ENCODE peak calls at places on chromosomes 16 and 17, in ten cellular contexts. Y is K562; N is heart left ventricle; I is PC-3; V is mesendoderm; A is CD8-positive, alpha-beta memory T cell; Z is vagina; L is H1; X is cardiac muscle cell; T is effector memory CD4-positive, alpha-beta T cell. M is an unnamed sample. For H3K4me1 and H3K36me3, the result is how much of the 10 kb centered on the place peaks cover.

GRCh38 chr17:70945386-70945785 is 776.1 kb downstream of the KCNJ2 start:
- DNase-seq in Y (no peak), N (no peak), I (no peak), V (peak), A (no peak), Z (no peak), L (no peak), X (peak), T (no peak), M (peak)

GRCh38 chr17:17109231-17109630 is 67.0 kb downstream of the MPRIP start:
- DNase-seq in Y (no peak), N (no peak), I (no peak), V (no peak), A (no peak), Z (no peak), L (no peak), X (no peak), T (no peak), M (no peak)

GRCh38 chr17:34758747-34759146 is 179.4 kb downstream of the TMEM132E start:
- DNase-seq in Y (no peak), N (no peak), I (no peak), V (no peak), A (no peak), Z (no peak), L (no peak), X (no peak), T (no peak), M (no peak)

GRCh38 chr17:42287305-42288077 is 807 bp upstream of the STAT5A start:
- DNase-seq in Y (peak), N (no peak), I (no peak), V (no peak), A (peak), Z (peak), L (no peak), X (no peak), T (no peak), M (no peak)

GRCh38 chr16:16045879-16046278 is 96.5 kb downstream of the ABCC1 start:
- DNase-seq in Y (no peak), N (no peak), I (no peak), V (no peak), A (no peak), Z (no peak), L (no peak), X (peak), T (no peak), M (no peak)

GRCh38 chr16:11682655-11683096 is 14.4 kb downstream of the SNN start:
- DNase-seq in Y (no peak), N (no peak), I (no peak), V (no peak), A (no peak), Z (no peak), L (no peak), X (no peak), T (no peak), M (no peak)

GRCh38 chr17:3924421-3925350 is 8.4 kb upstream of the P2RX1 start:
- DNase-seq in Y (no peak), N (peak), I (no peak), V (no peak), A (no peak), Z (no peak), L (no peak), X (no peak), T (no peak), M (no peak)

GRCh38 chr17:1882836-1883235 is 53.0 kb downstream of the RPA1 start:
- DNase-seq in Y (peak), N (no peak), I (peak), V (peak), A (peak), Z (no peak), L (no peak), X (peak), T (no peak), M (no peak)

GRCh38 chr17:12794919-12795517 is 5.7 kb downstream of the ARHGAP44 start:
- DNase-seq in Y (no peak), N (no peak), I (no peak), V (no peak), A (no peak), Z (no peak), L (no peak), X (peak), T (no peak), M (no peak)

GRCh38 chr16:68084504-68085258 is 489 bp upstream of the NFATC3 start:
- DNase-seq in Y (peak), N (peak), I (no peak), V (peak), A (peak), Z (peak), L (peak), X (peak), T (peak), M (peak)

GRCh38 chr16:90020838-90021382 is 1.7 kb upstream of the DBNDD1 start:
- DNase-seq in Y (no peak), N (no peak), I (peak), V (peak), A (no peak), Z (no peak), L (no peak), X (peak), T (no peak), M (no peak)

GRCh38 chr17:6714315-6714874 is 1.2 kb upstream of the SLC13A5 start:
- DNase-seq in Y (no peak), N (no peak), I (no peak), V (no peak), A (no peak), Z (no peak), L (no peak), X (no peak), T (no peak), M (no peak)

GRCh38 chr17:44360826-44361225 is 2.8 kb downstream of the FAM171A2 start:
- DNase-seq in Y (peak), N (peak), I (no peak), V (peak), A (no peak), Z (no peak), L (no peak), X (peak), T (no peak), M (no peak)

GRCh38 chr16:66898207-66898606 is 17.9 kb downstream of the PDP2 start:
- DNase-seq in Y (no peak), N (peak), I (no peak), V (no peak), A (no peak), Z (no peak), L (no peak), X (no peak), T (no peak), M (no peak)

GRCh38 chr16:24273511-24273910 is 17.4 kb downstream of the CACNG3 start:
- DNase-seq in Y (no peak), N (no peak), I (peak), V (no peak), A (no peak), Z (no peak), L (no peak), X (no peak), T (no peak), M (no peak)

GRCh38 chr17:11372692-11373091 is 131.7 kb downstream of the SHISA6 start:
- DNase-seq in Y (no peak), N (no peak), I (no peak), V (no peak), A (no peak), Z (no peak), L (no peak), X (no peak), T (no peak), M (no peak)

GRCh38 chr16:25735645-25736044 is 43.9 kb downstream of the HS3ST4 start:
- DNase-seq in Y (peak), N (no peak), I (no peak), V (peak), A (no peak), Z (no peak), L (no peak), X (no peak), T (no peak), M (no peak)

GRCh38 chr17:19719365-19720209 is 3.2 kb upstream of the SLC47A2 start:
- DNase-seq in Y (no peak), N (no peak), I (peak), V (peak), A (no peak), Z (peak), L (no peak), X (no peak), T (no peak), M (no peak)

GRCh38 chr17:47315451-47316266 is 8.1 kb upstream of the EFCAB13 start:
- DNase-seq in Y (peak), N (no peak), I (peak), V (peak), A (peak), Z (no peak), L (no peak), X (peak), T (no peak), M (no peak)

GRCh38 chr17:31291820-31292219 is 5.2 kb downstream of the OMG start:
- DNase-seq in Y (no peak), N (no peak), I (no peak), V (no peak), A (no peak), Z (no peak), L (no peak), X (no peak), T (no peak), M (no peak)

GRCh38 chr16:49464877-49465504 is 91.4 kb downstream of the C16orf78 start:
- DNase-seq in Y (peak), N (no peak), I (no peak), V (peak), A (no peak), Z (peak), L (no peak), X (peak), T (no peak), M (no peak)

GRCh38 chr17:38454528-38454927 is 26.3 kb downstream of the ARHGAP23 start:
- DNase-seq in Y (no peak), N (peak), I (peak), V (no peak), A (no peak), Z (no peak), L (no peak), X (no peak), T (no peak), M (no peak)

GRCh38 chr16:66580605-66581209 is 1.4 kb downstream of the CMTM2 start:
- DNase-seq in Y (no peak), N (no peak), I (peak), V (peak), A (no peak), Z (no peak), L (no peak), X (peak), T (no peak), M (no peak)

GRCh38 chr16:70796301-70796700 is 4.7 kb downstream of the VAC14 start:
- DNase-seq in Y (no peak), N (no peak), I (no peak), V (no peak), A (no peak), Z (no peak), L (no peak), X (no peak), T (no peak), M (no peak)

GRCh38 chr17:59428896-59429460 is 97.5 kb downstream of the YPEL2 start:
- DNase-seq in Y (no peak), N (no peak), I (no peak), V (no peak), A (no peak), Z (no peak), L (no peak), X (no peak), T (no peak), M (no peak)

GRCh38 chr17:59425085-59425901 is 93.8 kb downstream of the YPEL2 start:
- DNase-seq in Y (no peak), N (peak), I (no peak), V (peak), A (no peak), Z (no peak), L (no peak), X (peak), T (no peak), M (no peak)

GRCh38 chr17:59426031-59426430 is 94.6 kb downstream of the YPEL2 start:
- DNase-seq in Y (no peak), N (no peak), I (no peak), V (peak), A (no peak), Z (no peak), L (no peak), X (no peak), T (no peak), M (no peak)

GRCh38 chr17:59427425-59427921 is 96.0 kb downstream of the YPEL2 start:
- DNase-seq in Y (no peak), N (peak), I (peak), V (peak), A (peak), Z (no peak), L (no peak), X (peak), T (no peak), M (no peak)

DNA sequence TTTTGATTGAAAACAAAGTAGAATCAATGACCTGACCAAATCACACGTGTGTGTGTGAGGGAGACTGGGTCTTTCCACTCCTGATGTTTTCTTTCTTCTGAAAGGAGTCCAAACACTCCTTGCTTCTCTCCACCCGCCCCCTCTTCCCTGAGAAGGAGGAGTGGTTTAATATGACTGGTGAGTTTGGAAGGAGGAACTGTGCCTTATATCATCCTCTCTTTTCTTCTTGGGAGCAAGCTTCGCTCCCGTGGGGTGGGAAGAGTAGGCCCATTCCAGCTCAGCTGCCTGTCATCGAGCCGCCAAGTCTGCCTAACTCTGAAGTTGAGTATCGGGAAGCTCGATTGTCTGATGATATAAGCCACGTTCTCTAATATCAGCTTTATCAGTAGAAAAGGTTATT is 96.5 kb downstream of the YPEL2 start:
- DNase-seq in Y (no peak), N (peak), I (no peak), V (no peak), A (no peak), Z (no peak), L (no peak), X (no peak), T (no peak), M (no peak)
- H3K4me1 ChIP-seq in Y (under half), N (half or more), I (under half), V (under half), A (under half), Z (half or more), L (under half), X (half or more), T (under half), M (under half)

GRCh38 chr17:77867308-77867781 is 91.2 kb upstream of the TNRC6C start:
- DNase-seq in Y (no peak), N (no peak), I (no peak), V (no peak), A (no peak), Z (no peak), L (no peak), X (no peak), T (no peak), M (no peak)

GRCh38 chr17:77872199-77872598 is 86.3 kb upstream of the TNRC6C start:
- DNase-seq in Y (no peak), N (peak), I (no peak), V (no peak), A (peak), Z (no peak), L (no peak), X (no peak), T (no peak), M (no peak)

GRCh38 chr17:77869665-77870132 is 88.8 kb upstream of the TNRC6C start:
- DNase-seq in Y (no peak), N (peak), I (no peak), V (no peak), A (no peak), Z (no peak), L (no peak), X (no peak), T (no peak), M (no peak)

GRCh38 chr17:77867976-77868713 is 90.4 kb upstream of the TNRC6C start:
- DNase-seq in Y (no peak), N (no peak), I (no peak), V (no peak), A (no peak), Z (no peak), L (no peak), X (no peak), T (no peak), M (no peak)

GRCh38 chr17:77869041-77869595 is 89.4 kb upstream of the TNRC6C start:
- DNase-seq in Y (no peak), N (peak), I (no peak), V (no peak), A (no peak), Z (no peak), L (no peak), X (no peak), T (no peak), M (no peak)
- H3K36me3 ChIP-seq in Y (under half), N (under half), I (under half), V (under half), A (under half), Z (under half), L (under half), X (under half), T (under half), M (under half)

GRCh38 chr17:74750039-74750326 is 1.6 kb downstream of the NHERF1 start:
- DNase-seq in Y (no peak), N (no peak), I (no peak), V (no peak), A (no peak), Z (no peak), L (no peak), X (no peak), T (no peak), M (no peak)
- H3K27ac ChIP-seq in Y (no peak), N (peak), I (no peak), V (no peak), A (peak), Z (peak), L (no peak), X (no peak), T (peak), M (no peak)

DNA sequence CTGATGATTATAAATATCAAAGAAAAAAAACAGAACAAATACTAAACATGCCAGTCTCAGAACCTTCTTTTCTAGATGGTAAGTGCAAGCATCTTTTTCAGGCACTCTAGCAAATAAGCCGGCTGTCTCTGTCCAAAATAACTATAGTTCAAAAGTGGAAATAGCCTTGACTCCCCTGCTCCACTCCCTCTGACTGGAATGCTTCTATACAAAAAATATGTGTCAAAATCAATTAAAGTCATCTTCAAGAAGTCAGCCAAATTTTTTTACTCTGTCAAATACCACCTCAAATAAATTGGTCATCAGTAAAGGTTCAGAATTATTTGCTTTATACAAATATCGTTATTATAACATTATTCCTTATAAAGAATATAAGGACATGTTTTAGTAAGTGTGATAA is 83.6 kb downstream of the CACNG1 start:
- DNase-seq in Y (no peak), N (no peak), I (no peak), V (no peak), A (no peak), Z (no peak), L (no peak), X (no peak), T (no peak), M (no peak)
- H3K4me1 ChIP-seq in Y (under half), N (under half), I (under half), V (under half), A (under half), Z (under half), L (under half), X (under half), T (under half), M (under half)

DNA sequence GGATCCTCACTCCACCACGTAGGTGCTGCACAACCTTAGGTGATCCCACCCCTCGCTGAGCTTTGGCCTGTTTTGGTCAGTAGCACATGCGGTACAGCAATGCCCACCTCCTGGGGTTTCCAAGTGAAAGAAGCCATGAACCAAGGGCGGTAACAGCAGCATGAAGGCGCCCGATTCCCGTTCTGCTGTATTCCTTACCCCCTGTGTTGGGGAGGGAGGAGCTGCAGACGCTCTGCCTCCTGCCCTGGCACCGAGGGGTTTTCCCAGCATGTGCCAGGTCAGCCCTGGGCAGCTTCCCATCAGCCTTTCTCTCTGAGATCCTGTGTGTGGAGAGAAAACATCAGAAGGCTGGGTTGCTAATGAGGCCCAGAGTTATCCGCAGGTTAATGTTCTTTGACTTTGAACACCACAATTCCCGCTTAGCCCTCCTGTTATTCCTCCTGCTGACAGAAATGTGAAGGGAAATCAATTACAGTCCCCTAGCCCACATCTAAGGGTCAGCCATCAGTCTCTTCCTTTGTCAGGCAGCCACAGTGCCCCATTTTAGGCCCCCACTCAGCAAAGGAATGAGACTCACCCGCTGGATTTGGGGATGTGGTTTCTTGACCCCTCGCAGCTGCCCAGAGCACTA is 168.3 kb downstream of the KATNIP start:
- DNase-seq in Y (no peak), N (no peak), I (no peak), V (no peak), A (no peak), Z (no peak), L (no peak), X (no peak), T (no peak), M (no peak)
- H3K36me3 ChIP-seq in Y (under half), N (under half), I (under half), V (under half), A (under half), Z (under half), L (under half), X (under half), T (under half), M (under half)

GRCh38 chr17:58365185-58365979 is 13.4 kb upstream of the SUPT4H1 start:
- DNase-seq in Y (no peak), N (no peak), I (no peak), V (no peak), A (no peak), Z (no peak), L (no peak), X (no peak), T (no peak), M (no peak)

GRCh38 chr17:58362368-58363014 is 10.5 kb upstream of the SUPT4H1 start:
- DNase-seq in Y (no peak), N (no peak), I (no peak), V (no peak), A (no peak), Z (no peak), L (no peak), X (no peak), T (no peak), M (no peak)

GRCh38 chr17:58364270-58364942 is 12.4 kb upstream of the SUPT4H1 start:
- DNase-seq in Y (peak), N (no peak), I (no peak), V (peak), A (no peak), Z (no peak), L (no peak), X (peak), T (no peak), M (no peak)

GRCh38 chr17:58365980-58366595 is 14.1 kb upstream of the SUPT4H1 start:
- DNase-seq in Y (no peak), N (no peak), I (no peak), V (no peak), A (no peak), Z (no peak), L (no peak), X (no peak), T (no peak), M (no peak)

GRCh38 chr17:58363457-58364185 is 11.6 kb upstream of the SUPT4H1 start:
- DNase-seq in Y (no peak), N (no peak), I (no peak), V (no peak), A (no peak), Z (no peak), L (no peak), X (no peak), T (no peak), M (no peak)
- H3K27ac ChIP-seq in Y (peak), N (no peak), I (no peak), V (no peak), A (no peak), Z (no peak), L (no peak), X (peak), T (no peak), M (no peak)

GRCh38 chr17:79990704-79991103 is 45.0 kb downstream of the TBC1D16 start:
- DNase-seq in Y (no peak), N (no peak), I (no peak), V (no peak), A (no peak), Z (no peak), L (no peak), X (no peak), T (no peak), M (no peak)
- H3K4me1 ChIP-seq in Y (under half), N (under half), I (under half), V (under half), A (under half), Z (half or more), L (under half), X (under half), T (under half), M (under half)

M was measured in iPS DF 6.9.